ENCODE peak calls at places on chromosomes 2 and 18, in four cellular contexts. R, H, Y and K are unnamed samples. For H3K4me1, the result is how much of the 10 kb centered on the place peaks cover.

GRCh38 chr2:172834881-172835280 is 99.2 kb downstream of the RAPGEF4 start:
- DNase-seq in R (no peak), H (no peak), Y (no peak), K (no peak)

GRCh38 chr2:209091026-209091425 is 332.8 kb upstream of the MAP2 start:
- DNase-seq in R (no peak), H (no peak), Y (no peak), K (no peak)

GRCh38 chr2:20145497-20146193 is 79.3 kb downstream of the SDC1 start:
- DNase-seq in R (no peak), H (no peak), Y (no peak), K (no peak)

GRCh38 chr2:156466739-156467405 is 30.7 kb downstream of the GPD2 start:
- DNase-seq in R (no peak), H (peak), Y (no peak), K (no peak)

GRCh38 chr2:232903989-232904388 is 33.9 kb downstream of the SNORC start:
- DNase-seq in R (no peak), H (no peak), Y (no peak), K (no peak)

GRCh38 chr18:74092922-74093321 is 54.7 kb downstream of the FBXO15 start:
- DNase-seq in R (no peak), H (no peak), Y (no peak), K (no peak)

GRCh38 chr2:88729061-88729745 is 37.7 kb downstream of the RPIA start:
- DNase-seq in R (no peak), H (peak), Y (no peak), K (no peak)

GRCh38 chr2:220335591-220335915 is 708.1 kb downstream of the SLC4A3 start:
- DNase-seq in R (no peak), H (no peak), Y (no peak), K (no peak)

GRCh38 chr2:135903650-135904049 is 27.4 kb upstream of the MCM6 start:
- DNase-seq in R (no peak), H (no peak), Y (no peak), K (no peak)

GRCh38 chr2:241302759-241303651 is 12.5 kb downstream of the HDLBP start:
- DNase-seq in R (no peak), H (no peak), Y (no peak), K (no peak)

GRCh38 chr2:10912076-10912731 is 470 bp downstream of the KCNF1 start:
- DNase-seq in R (no peak), H (no peak), Y (no peak), K (peak)

GRCh38 chr18:830315-830901 is 18.4 kb upstream of the YES1 start:
- DNase-seq in R (no peak), H (peak), Y (no peak), K (no peak)

GRCh38 chr2:234724850-234725249 is 227.0 kb upstream of the SH3BP4 start:
- DNase-seq in R (no peak), H (no peak), Y (no peak), K (no peak)

GRCh38 chr18:45379903-45380302 is 235.4 kb upstream of the SLC14A2 start:
- DNase-seq in R (no peak), H (no peak), Y (no peak), K (no peak)

GRCh38 chr2:86082768-86083167 is 22.9 kb downstream of the POLR1A start:
- DNase-seq in R (no peak), H (no peak), Y (no peak), K (no peak)

GRCh38 chr2:11129598-11130449 is 25.4 kb upstream of the SLC66A3 start:
- DNase-seq in R (peak), H (no peak), Y (peak), K (peak)

GRCh38 chr2:210337159-210337558 is 22.2 kb upstream of the MYL1 start:
- DNase-seq in R (no peak), H (no peak), Y (no peak), K (no peak)

GRCh38 chr2:138122891-138123290 is 158.6 kb downstream of the HNMT start:
- DNase-seq in R (no peak), H (no peak), Y (no peak), K (no peak)

GRCh38 chr2:150690870-150691269 is 203.4 kb upstream of the RND3 start:
- DNase-seq in R (no peak), H (no peak), Y (no peak), K (no peak)

GRCh38 chr2:224222320-224222719 is 179.6 kb downstream of the FAM124B start:
- DNase-seq in R (no peak), H (no peak), Y (no peak), K (no peak)

GRCh38 chr18:67232406-67232805 is 284.1 kb downstream of the DSEL start:
- DNase-seq in R (no peak), H (peak), Y (no peak), K (no peak)

GRCh38 chr18:55054591-55054990 is 95.3 kb upstream of the CCDC68 start:
- DNase-seq in R (no peak), H (peak), Y (no peak), K (no peak)

GRCh38 chr2:178761759-178762371 is 45.4 kb downstream of the TTN start:
- DNase-seq in R (no peak), H (peak), Y (no peak), K (no peak)

GRCh38 chr2:157053876-157054275 is 203.6 kb upstream of the GALNT5 start:
- DNase-seq in R (no peak), H (no peak), Y (no peak), K (no peak)

GRCh38 chr2:183070942-183071844 is 7.4 kb upstream of the DUSP19 start:
- DNase-seq in R (no peak), H (peak), Y (peak), K (peak)

GRCh38 chr2:49255325-49256023 is 101.2 kb upstream of the FSHR start:
- DNase-seq in R (no peak), H (no peak), Y (no peak), K (no peak)

GRCh38 chr18:2847341-2848144 is 737 bp downstream of the EMILIN2 start:
- DNase-seq in R (peak), H (no peak), Y (peak), K (peak)

GRCh38 chr2:191218292-191218898 is 26.8 kb upstream of the MYO1B start:
- DNase-seq in R (no peak), H (peak), Y (no peak), K (no peak)

GRCh38 chr2:72386288-72386687 is 238.6 kb upstream of the CYP26B1 start:
- DNase-seq in R (no peak), H (no peak), Y (no peak), K (no peak)

GRCh38 chr18:3481696-3482210 is 31.8 kb downstream of the TGIF1 start:
- DNase-seq in R (no peak), H (no peak), Y (no peak), K (no peak)

GRCh38 chr2:169452080-169452479 is 27.2 kb upstream of the BBS5 start:
- DNase-seq in R (no peak), H (peak), Y (no peak), K (no peak)

GRCh38 chr2:99085400-99085799 is 56.1 kb upstream of the C2orf15 start:
- DNase-seq in R (no peak), H (no peak), Y (no peak), K (no peak)

GRCh38 chr18:21672868-21673267 is 31.7 kb downstream of the ABHD3 start:
- DNase-seq in R (no peak), H (peak), Y (peak), K (no peak)

GRCh38 chr18:74114206-74114605 is 33.4 kb downstream of the FBXO15 start:
- DNase-seq in R (no peak), H (no peak), Y (no peak), K (no peak)

GRCh38 chr2:70002241-70002896 is 40.9 kb upstream of the ASPRV1 start:
- DNase-seq in R (no peak), H (no peak), Y (no peak), K (no peak)

GRCh38 chr2:234881413-234882241 is 70.2 kb upstream of the SH3BP4 start:
- DNase-seq in R (peak), H (peak), Y (peak), K (peak)

GRCh38 chr2:154097823-154098398 is 226.2 kb downstream of the GALNT13 start:
- DNase-seq in R (no peak), H (no peak), Y (no peak), K (no peak)

GRCh38 chr2:239882335-239882734 is 142.8 kb downstream of the NDUFA10 start:
- DNase-seq in R (no peak), H (peak), Y (no peak), K (peak)

GRCh38 chr2:38194751-38195150 is 118.8 kb upstream of the CYP1B1 start:
- DNase-seq in R (no peak), H (no peak), Y (no peak), K (no peak)

GRCh38 chr2:44549099-44549471 is 187.3 kb downstream of the CAMKMT start:
- DNase-seq in R (no peak), H (peak), Y (no peak), K (no peak)
- H3K4me1 ChIP-seq in R (under half), H (under half), Y (under half), K (under half)

GRCh38 chr2:128289439-128289838 is 29.2 kb downstream of the HS6ST1 start:
- DNase-seq in R (peak), H (no peak), Y (peak), K (no peak)
- H3K4me1 ChIP-seq in R (under half), H (under half), Y (under half), K (under half)

DNA sequence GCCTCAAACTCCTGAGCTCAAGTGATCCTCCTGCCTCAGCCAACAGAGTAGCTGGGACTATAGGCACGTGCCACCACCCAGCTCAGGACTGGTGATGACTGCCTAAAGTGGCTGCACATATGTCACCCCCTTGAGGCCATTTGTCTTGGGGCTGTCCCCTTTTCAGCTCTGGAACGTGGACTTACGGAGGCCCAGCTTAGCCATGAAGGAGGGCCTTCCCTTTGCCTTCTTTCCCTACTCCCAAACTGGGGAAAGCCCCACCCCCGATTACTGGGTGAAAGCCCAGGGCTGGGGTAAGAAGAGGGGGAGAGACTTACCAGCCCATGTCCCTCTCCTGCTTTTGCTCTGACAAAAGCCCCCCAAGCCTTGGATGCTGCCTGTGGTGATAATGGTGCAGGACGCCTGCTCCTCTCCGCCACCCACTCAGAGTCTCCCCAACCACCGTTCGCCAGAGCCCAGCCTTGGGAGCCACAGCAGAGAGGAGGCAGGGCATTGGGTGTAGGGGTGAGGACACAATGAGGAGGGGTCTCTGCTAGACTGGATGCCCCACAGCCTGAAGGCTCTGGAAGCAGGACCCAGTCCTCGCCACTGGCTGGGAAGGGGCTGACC is 2.5 kb upstream of the DUSP2 start:
- DNase-seq in R (no peak), H (no peak), Y (no peak), K (peak)
- H3K4me1 ChIP-seq in R (under half), H (under half), Y (half or more), K (under half)

DNA sequence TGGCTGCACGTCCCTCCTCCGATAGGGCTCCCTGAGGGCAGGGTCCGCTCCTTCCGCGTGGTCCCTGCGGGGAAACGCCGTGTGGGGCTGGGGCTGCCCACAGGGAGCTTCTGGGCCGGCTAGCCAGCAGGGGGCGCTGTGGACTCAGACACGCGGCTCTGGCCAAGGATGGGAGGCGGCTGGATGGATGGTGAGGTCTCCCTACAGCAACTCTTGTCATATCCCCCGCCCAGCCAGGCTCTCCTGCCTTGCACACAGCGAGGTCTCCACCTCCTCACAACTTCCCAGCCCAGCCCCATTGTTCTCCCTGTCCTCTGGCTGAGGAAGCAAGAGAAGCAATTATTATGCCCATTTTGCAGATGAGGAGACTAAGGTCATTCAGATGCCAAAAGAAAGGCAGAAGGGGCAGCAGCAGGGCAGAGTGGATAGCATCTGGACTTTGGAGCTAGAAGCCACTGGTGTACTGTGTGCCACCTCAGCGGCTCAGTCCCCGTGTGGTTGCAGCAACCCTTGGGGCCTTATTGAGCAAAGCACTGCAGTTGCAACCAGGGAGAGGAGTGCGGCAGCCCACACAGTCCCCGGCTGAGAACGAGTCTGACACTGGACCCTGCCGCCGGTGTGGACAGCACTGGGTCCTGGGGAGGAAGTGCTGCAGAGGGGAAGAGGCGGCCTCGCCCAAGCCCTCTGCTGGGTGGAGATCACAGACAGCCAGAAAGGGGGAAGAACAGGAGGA is 99.0 kb downstream of the ZFP36L2 start:
- DNase-seq in R (peak), H (no peak), Y (peak), K (peak)
- H3K4me1 ChIP-seq in R (under half), H (under half), Y (half or more), K (under half)

GRCh38 chr18:59912007-59912550 is 12.3 kb downstream of the PMAIP1 start:
- DNase-seq in R (no peak), H (peak), Y (no peak), K (no peak)
- H3K4me1 ChIP-seq in R (under half), H (under half), Y (under half), K (under half)

GRCh38 chr2:45780541-45781463 is 129.3 kb downstream of the PRKCE start:
- DNase-seq in R (no peak), H (no peak), Y (no peak), K (no peak)

GRCh38 chr2:45781464-45781811 is 130.0 kb downstream of the PRKCE start:
- DNase-seq in R (no peak), H (no peak), Y (no peak), K (no peak)

GRCh38 chr2:45782968-45783367 is 131.5 kb downstream of the PRKCE start:
- DNase-seq in R (no peak), H (no peak), Y (no peak), K (no peak)

GRCh38 chr2:45778720-45779171 is 127.3 kb downstream of the PRKCE start:
- DNase-seq in R (no peak), H (peak), Y (no peak), K (no peak)

DNA sequence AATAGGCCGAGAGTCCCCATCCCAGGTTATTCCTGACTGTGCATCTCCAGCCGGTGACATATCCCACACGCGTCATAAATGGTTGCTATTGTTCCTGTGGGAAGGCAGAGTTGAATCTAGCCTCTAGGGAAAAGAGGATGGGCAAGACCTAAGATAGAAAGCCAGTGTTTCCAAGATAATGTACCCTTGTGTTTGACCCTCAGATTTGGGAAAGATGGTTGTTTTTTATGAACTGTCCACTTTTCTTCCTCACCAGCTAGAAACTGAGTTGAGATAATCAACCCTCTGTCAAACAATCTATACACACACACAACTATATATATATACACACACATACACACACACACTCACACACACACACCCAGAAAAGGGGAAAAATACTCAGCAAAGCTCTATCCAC is 131.0 kb downstream of the PRKCE start:
- DNase-seq in R (no peak), H (no peak), Y (no peak), K (no peak)
- H3K4me1 ChIP-seq in R (under half), H (under half), Y (under half), K (under half)

GRCh38 chr2:218400930-218401833 is 1.5 kb downstream of the CTDSP1 start:
- DNase-seq in R (peak), H (no peak), Y (peak), K (peak)

GRCh38 chr2:218398437-218399390 is 954 bp upstream of the CTDSP1 start:
- DNase-seq in R (peak), H (peak), Y (peak), K (peak)

GRCh38 chr2:218401834-218402370 is 2.2 kb downstream of the CTDSP1 start:
- DNase-seq in R (peak), H (no peak), Y (no peak), K (peak)

GRCh38 chr2:218399391-218400166 is at the start of gene CTDSP1:
- DNase-seq in R (peak), H (peak), Y (peak), K (peak)

GRCh38 chr2:218400167-218400929 is 680 bp downstream of the CTDSP1 start:
- DNase-seq in R (peak), H (no peak), Y (peak), K (peak)
- H3K4me1 ChIP-seq in R (under half), H (under half), Y (half or more), K (under half)

GRCh38 chr2:222652856-222653255 is 3.0 kb downstream of the FARSB start:
- DNase-seq in R (no peak), H (no peak), Y (no peak), K (no peak)
- H3K4me1 ChIP-seq in R (under half), H (under half), Y (under half), K (under half)

DNA sequence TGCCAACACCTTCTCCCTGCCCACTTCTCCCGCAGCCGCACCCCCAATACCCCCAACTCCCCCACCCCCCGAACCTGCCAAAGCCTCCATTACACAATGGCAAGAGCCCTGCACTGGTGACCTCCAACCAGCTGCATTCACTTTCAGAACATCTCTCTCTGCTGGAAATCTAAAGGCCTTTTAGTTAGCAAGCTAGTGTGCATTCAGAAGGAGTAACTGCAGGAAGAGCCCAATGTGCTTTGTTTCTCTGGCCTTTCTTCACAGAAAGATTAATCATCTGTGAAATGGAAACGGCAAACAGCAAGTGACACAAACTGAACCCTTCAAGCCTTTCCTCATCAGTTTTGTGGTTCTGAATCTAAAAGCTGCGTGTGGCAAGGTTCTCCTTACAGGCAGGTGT is 124.2 kb downstream of the OLA1 start:
- DNase-seq in R (no peak), H (no peak), Y (no peak), K (no peak)
- H3K4me1 ChIP-seq in R (under half), H (under half), Y (under half), K (under half)